ENCODE peak calls at places on chromosomes 4 and X, in eight cellular contexts. F is GM20000, L is PC-9, K is OCI-LY7, G is GM23338, T is glutamatergic neuron, E is brain microvascular endothelial cell, B is tibial nerve. O is an unnamed sample.

GRCh38 chrX:53379747-53380146 is 42.7 kb downstream of the SMC1A start:
- DNase-seq in B (no peak), F (no peak), K (no peak), L (no peak), T (no peak), E (no peak), G (no peak), O (no peak)

GRCh38 chr4:8819421-8820177 is 52.0 kb downstream of the HMX1 start:
- DNase-seq in T (no peak), G (peak), B (no peak), K (no peak), F (no peak), E (no peak), L (no peak), O (no peak)

GRCh38 chrX:123424546-123424945 is 240.5 kb downstream of the GRIA3 start:
- DNase-seq in B (no peak), K (no peak), E (peak), F (peak), G (no peak), L (no peak), T (no peak), O (peak)

GRCh38 chr4:151960449-151961246 is 199.8 kb upstream of the GATB start:
- DNase-seq in E (no peak), B (no peak), L (no peak), G (no peak), T (no peak), F (no peak), K (no peak), O (no peak)

GRCh38 chrX:154064637-154065435 is 32.7 kb downstream of the MECP2 start:
- DNase-seq in L (no peak), G (no peak), B (no peak), K (peak), F (no peak), E (no peak), T (no peak), O (no peak)

GRCh38 chrX:134236690-134237362 is at the start of gene CCDC160:
- DNase-seq in K (no peak), B (peak), T (peak), G (peak), E (peak), F (peak), L (peak), O (peak)

GRCh38 chr4:100880012-100880411 is 362.2 kb upstream of the EMCN start:
- DNase-seq in L (no peak), E (no peak), B (no peak), G (peak), K (no peak), T (no peak), F (no peak), O (no peak)

GRCh38 chrX:72247206-72247944 is 8.5 kb upstream of the ERCC6L start:
- DNase-seq in K (no peak), B (peak), G (no peak), F (no peak), T (no peak), E (no peak), L (no peak), O (no peak)

GRCh38 chr4:107863850-107864371 is 39.2 kb downstream of the SGMS2 start:
- DNase-seq in K (no peak), B (no peak), T (no peak), L (peak), F (no peak), G (no peak), E (peak), O (no peak)

GRCh38 chr4:14871676-14872430 is 130.4 kb upstream of the CPEB2 start:
- DNase-seq in L (peak), E (no peak), F (no peak), T (peak), G (peak), K (peak), B (no peak), O (no peak)

GRCh38 chr4:76704133-76704881 is 193.6 kb downstream of the SOWAHB start:
- DNase-seq in B (no peak), G (peak), L (peak), F (no peak), K (no peak), T (no peak), E (peak), O (no peak)

GRCh38 chr4:3302786-3303444 is 10.1 kb downstream of the RGS12 start:
- DNase-seq in B (no peak), L (no peak), F (no peak), G (no peak), E (no peak), K (peak), T (no peak), O (no peak)

GRCh38 chr4:108681321-108681809 is 31.0 kb downstream of the OSTC start:
- DNase-seq in L (no peak), F (no peak), B (no peak), T (peak), E (no peak), K (no peak), G (no peak), O (no peak)

GRCh38 chr4:168019019-168019651 is 73.2 kb upstream of the ANXA10 start:
- DNase-seq in B (no peak), F (no peak), E (peak), L (no peak), T (no peak), G (no peak), K (no peak), O (no peak)

GRCh38 chr4:1961563-1961962 is 47.2 kb downstream of the NELFA start:
- DNase-seq in B (no peak), T (no peak), F (no peak), E (no peak), K (no peak), L (no peak), G (no peak), O (no peak)

GRCh38 chr4:82733636-82734035 is 65.0 kb downstream of the SCD5 start:
- DNase-seq in E (peak), B (no peak), T (no peak), K (no peak), L (peak), G (no peak), F (no peak), O (no peak)

GRCh38 chr4:176319704-176320339 is at the start of gene SPCS3:
- DNase-seq in G (peak), T (peak), F (peak), B (peak), K (peak), L (peak), E (peak), O (peak)

GRCh38 chr4:96037705-96038104 is 197.8 kb downstream of the PDHA2 start:
- DNase-seq in K (no peak), G (no peak), F (no peak), T (no peak), L (no peak), E (no peak), B (no peak), O (no peak)

GRCh38 chr4:155819066-155819465 is 47.0 kb downstream of the ASIC5 start:
- DNase-seq in E (no peak), F (no peak), B (no peak), T (no peak), K (no peak), L (no peak), G (no peak), O (no peak)

GRCh38 chrX:40504801-40505605 is 75.8 kb upstream of the ATP6AP2 start:
- DNase-seq in B (no peak), F (peak), G (peak), T (no peak), L (no peak), E (peak), K (no peak), O (no peak)

GRCh38 chrX:128460835-128461234 is 408.6 kb upstream of the ACTRT1 start:
- DNase-seq in F (no peak), G (peak), E (no peak), B (no peak), K (no peak), T (no peak), L (no peak), O (no peak)

GRCh38 chr4:119825696-119826095 is 197.1 kb upstream of the PDE5A start:
- DNase-seq in K (no peak), E (peak), T (no peak), B (no peak), F (no peak), L (no peak), G (no peak), O (no peak)

GRCh38 chrX:41956027-41956426 is 32.7 kb upstream of the CASK start:
- DNase-seq in T (no peak), L (no peak), F (no peak), G (no peak), B (no peak), K (no peak), E (no peak), O (no peak)

GRCh38 chrX:123993326-123993725 is 31.8 kb downstream of the STAG2 start:
- DNase-seq in G (no peak), K (no peak), F (no peak), E (peak), T (no peak), L (no peak), B (no peak), O (no peak)

GRCh38 chr4:114864060-114864459 is 249.4 kb downstream of the NDST4 start:
- DNase-seq in K (no peak), F (no peak), E (no peak), T (no peak), B (no peak), L (no peak), G (no peak), O (no peak)

GRCh38 chr4:180058731-180059215 is 2184.4 kb upstream of the TENM3 start:
- DNase-seq in T (peak), E (no peak), F (peak), G (peak), B (no peak), L (no peak), K (no peak), O (peak)

GRCh38 chr4:54063224-54063623 is 1.2 kb downstream of the CHIC2 start:
- DNase-seq in T (no peak), K (no peak), G (no peak), B (no peak), L (peak), E (no peak), F (peak), O (peak)

DNA sequence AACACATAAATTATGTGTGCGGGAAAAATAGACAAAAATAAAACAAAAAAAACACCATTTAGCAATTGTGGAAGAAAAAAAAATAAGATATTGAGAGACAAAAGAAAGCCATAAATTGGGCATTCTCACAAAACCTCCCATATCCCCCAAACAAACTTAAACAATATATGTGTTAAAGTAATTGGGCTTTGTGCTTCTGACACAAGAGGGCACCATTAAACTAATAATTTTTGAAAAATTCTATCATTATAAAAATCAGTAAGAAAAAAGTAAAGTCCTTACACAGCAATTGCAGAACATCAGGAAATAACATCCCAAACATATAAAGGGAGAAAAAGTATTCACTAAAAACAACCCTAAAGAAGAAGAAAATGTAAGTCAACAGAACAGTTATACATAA is 880.7 kb downstream of the TECRL start:
- DNase-seq in E (no peak), F (no peak), G (peak), T (no peak), K (no peak), L (no peak), B (no peak), O (peak)
- TF ChIP-seq CTCF in E (no peak), F (no peak), G (peak), T (no peak), K (peak), L (no peak), B (no peak), O (peak)

GRCh38 chr4:80322716-80323115 is 12.8 kb upstream of the CFAP299 start:
- DNase-seq in B (no peak), E (peak), K (peak), L (no peak), G (no peak), F (no peak), T (no peak), O (no peak)
- TF ChIP-seq CTCF in B (no peak), E (peak), K (peak), L (no peak), G (no peak), F (no peak), T (no peak), O (no peak)

DNA sequence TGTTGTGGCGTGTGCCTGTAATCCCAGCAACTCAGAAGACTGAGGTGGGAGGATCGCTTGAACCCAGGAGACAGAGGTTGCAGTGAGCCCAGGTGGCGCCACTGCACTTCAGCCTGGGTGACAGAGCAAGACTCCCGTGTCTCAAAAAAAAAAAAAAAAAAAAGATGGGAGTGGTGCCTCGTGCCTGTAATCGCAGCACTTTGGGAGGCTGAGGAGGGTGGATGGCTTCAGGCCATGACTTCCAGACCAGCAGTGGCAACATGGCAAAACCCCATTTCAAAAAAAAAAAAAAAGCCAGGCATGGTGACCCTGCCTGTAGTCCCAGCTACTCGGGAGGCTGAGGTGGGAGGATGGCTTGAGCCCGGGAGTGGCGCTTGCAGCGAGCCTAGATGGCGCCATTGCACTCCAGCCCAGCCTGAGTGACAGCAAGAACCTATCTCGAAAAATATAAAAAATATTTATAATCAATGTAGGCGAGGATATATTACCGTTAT is 27.0 kb downstream of the EIF2S3 start:
- DNase-seq in T (peak), E (peak), B (peak), L (peak), F (no peak), K (peak), G (peak), O (no peak)
- TF ChIP-seq CTCF in T (no peak), E (peak), B (peak), L (peak), F (no peak), K (peak), G (peak), O (peak)

GRCh38 chrX:30144971-30145731 is 70.2 kb upstream of the MAGEB2 start:
- DNase-seq in B (no peak), G (no peak), F (no peak), T (no peak), L (no peak), K (no peak), E (no peak), O (no peak)

GRCh38 chrX:30144221-30144620 is 71.1 kb upstream of the MAGEB2 start:
- DNase-seq in F (no peak), B (no peak), K (no peak), E (no peak), T (no peak), G (no peak), L (peak), O (no peak)

GRCh38 chrX:30141966-30142365 is 73.4 kb upstream of the MAGEB2 start:
- DNase-seq in G (peak), E (peak), B (no peak), K (peak), F (peak), L (no peak), T (no peak), O (peak)
- TF ChIP-seq CTCF in G (peak), E (peak), B (no peak), K (peak), F (no peak), L (peak), T (peak), O (peak)

GRCh38 chrX:19655032-19655431 is 139.7 kb upstream of the MAP3K15 start:
- DNase-seq in F (no peak), L (no peak), G (no peak), B (no peak), T (no peak), K (no peak), E (no peak), O (no peak)

GRCh38 chrX:19661977-19662376 is 146.7 kb upstream of the MAP3K15 start:
- DNase-seq in E (no peak), K (no peak), L (no peak), B (no peak), G (no peak), F (no peak), T (no peak), O (no peak)

GRCh38 chrX:19660604-19661003 is 145.3 kb upstream of the MAP3K15 start:
- DNase-seq in L (no peak), G (no peak), T (no peak), E (no peak), F (no peak), K (no peak), B (no peak), O (no peak)

GRCh38 chrX:19658030-19658429 is 142.7 kb upstream of the MAP3K15 start:
- DNase-seq in B (no peak), T (no peak), F (no peak), L (no peak), K (no peak), E (no peak), G (no peak), O (no peak)

GRCh38 chrX:19659929-19660328 is 144.6 kb upstream of the MAP3K15 start:
- DNase-seq in B (no peak), F (no peak), G (no peak), T (no peak), L (no peak), K (peak), E (no peak), O (no peak)
- TF ChIP-seq CTCF in B (no peak), F (no peak), G (no peak), T (no peak), L (peak), K (peak), E (peak), O (no peak)

O was measured in GM13977.